ENCODE peak calls at places on chromosomes 11 and 22, in seven cellular contexts. Q is GM03348; L is effector memory CD8-positive, alpha-beta T cell; X is effector CD8-positive, alpha-beta T cell; T is head of caudate nucleus; I is fibroblast of the aortic adventitia; A is T-helper 2 cell. V is an unnamed sample.

GRCh38 chr11:56967726-56968125 is 21.0 kb upstream of the OR5AK2 start:
- DNase-seq in Q (no peak), L (no peak), X (no peak), T (no peak), I (no peak), A (no peak), V (no peak)

GRCh38 chr22:32444068-32444467 is 20.2 kb downstream of the BPIFC start:
- DNase-seq in Q (no peak), L (no peak), X (no peak), T (no peak), I (no peak), A (no peak), V (no peak)

GRCh38 chr11:118607401-118608267 is at the start of gene PHLDB1:
- DNase-seq in Q (peak), L (peak), X (peak), T (peak), I (peak), A (peak), V (peak)

GRCh38 chr11:113934797-113935196 is 30.2 kb downstream of the HTR3B start:
- DNase-seq in Q (no peak), L (no peak), X (no peak), T (no peak), I (no peak), A (no peak), V (no peak)

GRCh38 chr11:45216901-45217300 is 69.2 kb downstream of the SYT13 start:
- DNase-seq in Q (no peak), L (no peak), X (no peak), T (no peak), I (peak), A (no peak), V (no peak)

GRCh38 chr11:93489841-93490240 is 53.4 kb downstream of the SMCO4 start:
- DNase-seq in Q (no peak), L (no peak), X (no peak), T (no peak), I (no peak), A (no peak), V (no peak)

GRCh38 chr11:118202599-118203422 is 22.0 kb downstream of the JAML start:
- DNase-seq in Q (no peak), L (peak), X (no peak), T (no peak), I (no peak), A (peak), V (no peak)

GRCh38 chr11:7160814-7161489 is 72.2 kb downstream of the RBMXL2 start:
- DNase-seq in Q (no peak), L (no peak), X (no peak), T (no peak), I (no peak), A (no peak), V (peak)

GRCh38 chr22:35275580-35275979 is 18.3 kb downstream of the HMGXB4 start:
- DNase-seq in Q (peak), L (no peak), X (no peak), T (no peak), I (no peak), A (no peak), V (peak)